ENCODE peak calls at places on chromosomes 12 and 14, in six cellular contexts. C is mesenchymal stem cell, Z is H9, X is neuronal stem cell, M is IMR-90, I is H1. J is an unnamed sample.
A peak's percentile ranks its signal among the peaks of the same experiment; 100 is the strongest.

GRCh38 chr12:114447799-114448617 is 42.1 kb upstream of the TBX5 start:
- DNase-seq in C (no peak), Z (no peak), X (no peak), M (no peak), I (no peak), J (no peak)

GRCh38 chr12:121295746-121296617 is 527 bp downstream of the CAMKK2 start:
- DNase-seq in C (peak; percentile 29), Z (peak; percentile 50), X (peak; percentile 33), M (no peak), I (peak; percentile 65), J (peak; percentile 35)

GRCh38 chr12:91094036-91094660 is 17.1 kb downstream of the LUM start:
- DNase-seq in C (peak; percentile 45), Z (no peak), X (no peak), M (peak; percentile 30), I (no peak), J (no peak)

GRCh38 chr12:116067892-116068291 is 209.6 kb downstream of the MED13L start:
- DNase-seq in C (peak; percentile 47), Z (no peak), X (no peak), M (peak; percentile 28), I (no peak), J (no peak)

GRCh38 chr12:86445361-86445760 is 189.2 kb upstream of the MGAT4C start:
- DNase-seq in C (no peak), Z (no peak), X (no peak), M (peak; percentile 0), I (no peak), J (no peak)

GRCh38 chr12:130953783-130954543 is at the start of gene ADGRD1:
- DNase-seq in C (peak; percentile 59), Z (no peak), X (no peak), M (peak; percentile 3), I (no peak), J (peak; percentile 84)

GRCh38 chr12:57782608-57783465 is at the start of gene TSFM:
- DNase-seq in C (peak; percentile 96), Z (peak; percentile 95), X (peak; percentile 93), M (peak; percentile 93), I (peak; percentile 98), J (peak; percentile 96)

GRCh38 chr12:40692617-40693502 is 621 bp downstream of the CNTN1 start:
- DNase-seq in C (no peak), Z (peak; percentile 66), X (peak; percentile 20), M (no peak), I (peak; percentile 75), J (peak; percentile 39)

GRCh38 chr12:71449373-71450070 is 9.9 kb downstream of the LGR5 start:
- DNase-seq in C (no peak), Z (no peak), X (no peak), M (no peak), I (no peak), J (no peak)

GRCh38 chr14:77177623-77178185 is 3.9 kb upstream of the TMEM63C start:
- DNase-seq in C (no peak), Z (no peak), X (no peak), M (no peak), I (no peak), J (no peak)

GRCh38 chr14:91372680-91373495 is 44.7 kb downstream of the CCDC88C start:
- DNase-seq in C (no peak), Z (no peak), X (no peak), M (no peak), I (no peak), J (no peak)

GRCh38 chr12:24948452-24948815 is 467 bp downstream of the BCAT1 start:
- DNase-seq in C (peak; percentile 51), Z (peak; percentile 59), X (peak; percentile 26), M (peak; percentile 54), I (peak; percentile 57), J (peak; percentile 83)

GRCh38 chr14:65922166-65922565 is 509.6 kb downstream of the FUT8 start:
- DNase-seq in C (no peak), Z (no peak), X (no peak), M (no peak), I (no peak), J (no peak)

GRCh38 chr12:90262261-90262660 is 553.6 kb upstream of the ATP2B1 start:
- DNase-seq in C (peak; percentile 32), Z (no peak), X (no peak), M (peak; percentile 45), I (no peak), J (no peak)

GRCh38 chr14:95533822-95534221 is 1.0 kb upstream of the GLRX5 start:
- DNase-seq in C (no peak), Z (no peak), X (no peak), M (no peak), I (no peak), J (peak; percentile 26)

GRCh38 chr14:24159777-24160498 is 1.1 kb upstream of the IRF9 start:
- DNase-seq in C (no peak), Z (no peak), X (no peak), M (no peak), I (no peak), J (no peak)

GRCh38 chr12:11689591-11690158 is 40.2 kb downstream of the ETV6 start:
- DNase-seq in C (no peak), Z (no peak), X (no peak), M (no peak), I (no peak), J (no peak)

GRCh38 chr12:62808166-62808879 is 126.6 kb downstream of the PPM1H start:
- DNase-seq in C (no peak), Z (no peak), X (no peak), M (no peak), I (no peak), J (no peak)

GRCh38 chr12:109771746-109772621 is 58.4 kb downstream of the FAM222A start:
- DNase-seq in C (no peak), Z (peak; percentile 45), X (no peak), M (no peak), I (peak; percentile 47), J (no peak)

GRCh38 chr12:88409257-88409656 is 171.0 kb downstream of the KITLG start:
- DNase-seq in C (no peak), Z (peak; percentile 43), X (no peak), M (no peak), I (no peak), J (no peak)

GRCh38 chr12:88472248-88472647 is 108.0 kb downstream of the KITLG start:
- DNase-seq in C (no peak), Z (no peak), X (no peak), M (peak; percentile 41), I (no peak), J (no peak)

GRCh38 chr12:126648074-126648473 is 1582.8 kb downstream of the AACS start:
- DNase-seq in C (no peak), Z (no peak), X (no peak), M (no peak), I (no peak), J (no peak)

GRCh38 chr12:32604565-32604964 is 74.5 kb upstream of the DNM1L start:
- DNase-seq in C (no peak), Z (no peak), X (no peak), M (no peak), I (no peak), J (no peak)

GRCh38 chr12:27623645-27624044 is 72.6 kb upstream of the REP15 start:
- DNase-seq in C (peak; percentile 70), Z (no peak), X (no peak), M (peak; percentile 36), I (no peak), J (no peak)

GRCh38 chr12:27622436-27623185 is 73.6 kb upstream of the REP15 start:
- DNase-seq in C (no peak), Z (no peak), X (no peak), M (peak; percentile 43), I (no peak), J (no peak)

GRCh38 chr12:27626239-27626638 is 70.0 kb upstream of the REP15 start:
- DNase-seq in C (no peak), Z (no peak), X (no peak), M (no peak), I (no peak), J (peak; percentile 23)

GRCh38 chr12:27627123-27627835 is 69.0 kb upstream of the REP15 start:
- DNase-seq in C (peak; percentile 64), Z (no peak), X (no peak), M (peak; percentile 79), I (no peak), J (no peak)

DNA sequence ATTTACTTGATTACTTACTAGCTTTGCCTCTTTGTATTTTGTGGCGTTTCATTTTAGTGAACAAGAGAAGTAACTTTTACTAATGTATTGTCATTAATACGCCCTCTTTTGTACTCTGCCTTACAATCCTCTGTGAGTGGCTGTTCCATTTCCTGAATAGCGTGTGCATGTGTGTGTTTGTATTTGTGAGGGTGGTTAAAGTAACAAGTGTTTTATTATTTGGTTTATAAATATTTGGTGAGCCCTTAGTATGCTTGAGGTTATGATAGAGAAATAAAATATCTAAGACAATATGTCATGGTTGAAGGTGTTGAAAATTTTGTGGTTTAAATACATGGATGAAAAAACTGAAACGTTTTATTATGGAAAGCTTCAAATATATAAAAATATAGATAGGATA is 71.7 kb upstream of the REP15 start:
- DNase-seq in C (no peak), Z (no peak), X (no peak), M (no peak), I (no peak), J (no peak)
- H2BK15ac ChIP-seq in C (no peak overlapping the region), Z (no peak overlapping the region), X (no peak overlapping the region), M (no peak overlapping the region), I (no peak overlapping the region), J (no peak overlapping the region)

GRCh38 chr12:47965581-47965980 is 2.2 kb downstream of the TMEM106C start:
- DNase-seq in C (no peak), Z (no peak), X (no peak), M (no peak), I (no peak), J (no peak)

GRCh38 chr12:47967461-47968430 is 4.3 kb downstream of the TMEM106C start:
- DNase-seq in C (peak; percentile 48), Z (no peak), X (no peak), M (peak; percentile 17), I (no peak), J (no peak)

GRCh38 chr12:47963340-47964040 is at the start of gene TMEM106C:
- DNase-seq in C (peak; percentile 89), Z (peak; percentile 98), X (peak; percentile 95), M (peak; percentile 85), I (peak; percentile 97), J (peak; percentile 97)

GRCh38 chr12:47962198-47962597 is 1.2 kb upstream of the TMEM106C start:
- DNase-seq in C (no peak), Z (no peak), X (no peak), M (no peak), I (no peak), J (no peak)

GRCh38 chr12:47964102-47964723 is 817 bp downstream of the TMEM106C start:
- DNase-seq in C (no peak), Z (peak; percentile 62), X (no peak), M (no peak), I (no peak), J (peak; percentile 65)
- H3K9ac ChIP-seq in C (peak overlapping the region; percentile 84), Z (peak overlapping the region; percentile 24), X (peak overlapping the region; percentile 74), M (peak overlapping the region; percentile 66), I (no peak overlapping the region), J (peak overlapping the region; percentile 8)

DNA sequence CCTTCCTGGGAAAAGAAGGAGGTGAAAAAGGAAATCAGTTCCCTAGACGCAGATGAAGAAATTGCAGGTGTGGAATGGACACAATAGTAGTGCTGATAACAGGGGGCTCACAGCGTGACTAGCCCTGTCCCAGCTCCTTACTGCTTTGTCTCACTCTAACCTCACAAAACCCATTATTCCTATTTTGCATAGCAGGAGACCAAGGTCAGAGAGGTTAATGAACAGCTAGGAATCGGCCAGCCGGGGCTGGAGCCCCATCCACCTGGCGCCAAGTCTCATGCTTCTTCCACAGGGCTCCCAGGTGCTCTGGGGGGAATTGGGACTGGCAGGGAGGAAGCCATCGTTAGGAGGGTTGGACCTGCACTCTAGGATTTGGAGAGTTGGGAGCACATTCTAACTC is 12.0 kb downstream of the KCNH3 start:
- DNase-seq in C (no peak), Z (no peak), X (no peak), M (no peak), I (no peak), J (peak; percentile 38)
- H3K27me3 ChIP-seq in C (peaks cover 73% of the 10 kb centered on the region), Z (peaks cover 5% of the 10 kb centered on the region), X (peaks cover 65% of the 10 kb centered on the region), M (peaks cover 63% of the 10 kb centered on the region), I (peaks cover 6% of the 10 kb centered on the region), J (peaks cover 3% of the 10 kb centered on the region)

GRCh38 chr12:92696240-92696639 is 6.5 kb upstream of the PLEKHG7 start:
- DNase-seq in C (peak; percentile 54), Z (no peak), X (no peak), M (peak; percentile 52), I (no peak), J (no peak)
- H2BK15ac ChIP-seq in C (no peak overlapping the region), Z (no peak overlapping the region), X (no peak overlapping the region), M (no peak overlapping the region), I (no peak overlapping the region), J (no peak overlapping the region)